ENCODE peak calls at places on chromosomes 4 and X, in seven cellular contexts. M is globus pallidus; Y is retina; X is OCI-LY7; L is stimulated activated CD8-positive, alpha-beta memory T cell treated with anti-CD3 and anti-CD28 coated beads, Interleukin-7, amount 100 ng/mL, for 1 hour; P is A549; B is activated B cell treated with CpG ODN at 0.5 μM for 24 hours. D is an unnamed sample.
A peak's percentile ranks its signal among the peaks of the same experiment; 100 is the strongest.

GRCh38 chr4:26826721-26827120 is 33.9 kb upstream of the STIM2 start:
- DNase-seq in M (no peak), Y (no peak), X (peak; percentile 96), L (no peak), P (peak; percentile 12), B (peak; percentile 47), D (no peak)

GRCh38 chr4:118983293-118983692 is 94.6 kb downstream of the SYNPO2 start:
- DNase-seq in M (no peak), Y (no peak), X (no peak), L (no peak), P (no peak), B (no peak), D (no peak)

GRCh38 chr4:7945709-7946380 is 6.2 kb upstream of the AFAP1 start:
- DNase-seq in M (no peak), Y (no peak), X (no peak), L (no peak), P (no peak), B (no peak), D (no peak)

GRCh38 chr4:118767109-118767508 is 68.8 kb downstream of the SEC24D start:
- DNase-seq in M (no peak), Y (no peak), X (no peak), L (no peak), P (no peak), B (no peak), D (no peak)

GRCh38 chr4:6225469-6225868 is 25.1 kb upstream of the JAKMIP1 start:
- DNase-seq in M (no peak), Y (peak; percentile 56), X (peak; percentile 23), L (no peak), P (no peak), B (no peak), D (peak; percentile 43)

GRCh38 chrX:134435894-134436293 is 24.1 kb upstream of the HPRT1 start:
- DNase-seq in M (no peak), Y (no peak), X (no peak), L (no peak), P (no peak), B (no peak), D (no peak)

GRCh38 chr4:4941741-4942140 is 77.5 kb downstream of the CYTL1 start:
- DNase-seq in M (no peak), Y (no peak), X (peak; percentile 57), L (no peak), P (no peak), B (no peak), D (no peak)

GRCh38 chr4:7973545-7973981 is 33.9 kb upstream of the AFAP1 start:
- DNase-seq in M (no peak), Y (peak; percentile 51), X (no peak), L (no peak), P (no peak), B (no peak), D (no peak)

GRCh38 chr4:2168469-2169319 is 73.2 kb downstream of the HAUS3 start:
- DNase-seq in M (no peak), Y (no peak), X (no peak), L (no peak), P (no peak), B (no peak), D (no peak)

GRCh38 chr4:180900781-180901180 is 1342.4 kb upstream of the TENM3 start:
- DNase-seq in M (no peak), Y (no peak), X (no peak), L (no peak), P (no peak), B (no peak), D (no peak)

GRCh38 chr4:118139241-118139640 is 105.0 kb downstream of the NDST3 start:
- DNase-seq in M (no peak), Y (no peak), X (no peak), L (no peak), P (no peak), B (no peak), D (no peak)

GRCh38 chr4:41418444-41418843 is 119.5 kb upstream of the LIMCH1 start:
- DNase-seq in M (peak; percentile 74), Y (no peak), X (no peak), L (no peak), P (no peak), B (no peak), D (no peak)

GRCh38 chr4:168856312-168856711 is 153.7 kb downstream of the CBR4 start:
- DNase-seq in M (no peak), Y (no peak), X (no peak), L (no peak), P (no peak), B (no peak), D (no peak)

GRCh38 chrX:129423191-129423590 is 100.1 kb downstream of the SMARCA1 start:
- DNase-seq in M (no peak), Y (no peak), X (no peak), L (no peak), P (no peak), B (no peak), D (no peak)

GRCh38 chr4:129092636-129093172 is 635 bp downstream of the SCLT1 start:
- DNase-seq in M (peak; percentile 49), Y (no peak), X (no peak), L (no peak), P (no peak), B (no peak), D (peak; percentile 39)

GRCh38 chrX:150062292-150063137 is 124.2 kb upstream of the EOLA2 start:
- DNase-seq in M (no peak), Y (no peak), X (no peak), L (no peak), P (peak; percentile 13), B (no peak), D (no peak)

GRCh38 chr4:183354213-183354612 is 32.0 kb upstream of the CLDN24 start:
- DNase-seq in M (no peak), Y (no peak), X (no peak), L (no peak), P (no peak), B (no peak), D (no peak)

GRCh38 chr4:31613946-31614623 is 893.9 kb downstream of the PCDH7 start:
- DNase-seq in M (no peak), Y (no peak), X (no peak), L (no peak), P (peak; percentile 12), B (no peak), D (peak; percentile 15)

GRCh38 chr4:7190668-7191545 is 1.4 kb upstream of the SORCS2 start:
- DNase-seq in M (no peak), Y (no peak), X (no peak), L (no peak), P (no peak), B (no peak), D (no peak)

GRCh38 chrX:40061871-40062524 is 35.8 kb downstream of the BCOR start:
- DNase-seq in M (no peak), Y (no peak), X (no peak), L (no peak), P (no peak), B (no peak), D (no peak)

GRCh38 chr4:18980516-18981233 is 959.1 kb upstream of the LCORL start:
- DNase-seq in M (no peak), Y (no peak), X (peak; percentile 98), L (no peak), P (no peak), B (no peak), D (peak; percentile 90)

GRCh38 chr4:184282251-184282713 is 64.6 kb upstream of the ENPP6 start:
- DNase-seq in M (peak; percentile 41), Y (no peak), X (peak; percentile 87), L (peak; percentile 6), P (no peak), B (no peak), D (peak; percentile 90)

GRCh38 chrX:10508891-10509290 is 111.5 kb downstream of the MID1 start:
- DNase-seq in M (no peak), Y (no peak), X (no peak), L (no peak), P (no peak), B (no peak), D (no peak)

GRCh38 chr4:79311279-79311678 is 14.6 kb downstream of the NAA11 start:
- DNase-seq in M (no peak), Y (no peak), X (no peak), L (no peak), P (no peak), B (no peak), D (no peak)

GRCh38 chr4:103915224-103915869 is 195.6 kb upstream of the TACR3 start:
- DNase-seq in M (peak; percentile 23), Y (peak; percentile 15), X (peak; percentile 14), L (no peak), P (peak; percentile 13), B (no peak), D (peak; percentile 65)

D was measured in MM.1S.